ENCODE peak calls at places on chromosome 17, in four cellular contexts. W, M, L and X are unnamed samples. For H3K9me3, the result is how much of the 10 kb centered on the place peaks cover.

GRCh38 chr17:15981208-15981607 is 18.3 kb downstream of the ZSWIM7 start:
- DNase-seq in W (no peak), M (no peak), L (no peak), X (no peak)

GRCh38 chr17:50147841-50148225 is 2.6 kb downstream of the PPP1R9B start:
- DNase-seq in W (peak), M (no peak), L (peak), X (no peak)

GRCh38 chr17:71412803-71413202 is 708.0 kb upstream of the SOX9 start:
- DNase-seq in W (peak), M (no peak), L (no peak), X (no peak)

GRCh38 chr17:76383645-76384221 is 676 bp upstream of the SPHK1 start:
- DNase-seq in W (peak), M (peak), L (peak), X (no peak)

GRCh38 chr17:47733047-47733413 is at the start of gene TBX21:
- DNase-seq in W (peak), M (peak), L (peak), X (peak)

GRCh38 chr17:61312406-61313295 is 87.0 kb upstream of the TBX2 start:
- DNase-seq in W (no peak), M (no peak), L (no peak), X (no peak)

GRCh38 chr17:34391241-34391640 is 28.2 kb upstream of the CCL1 start:
- DNase-seq in W (no peak), M (no peak), L (no peak), X (no peak)

GRCh38 chr17:45430738-45431530 is 1.7 kb downstream of the ARHGAP27 start:
- DNase-seq in W (peak), M (peak), L (peak), X (no peak)

GRCh38 chr17:67374329-67375053 is 2.6 kb upstream of the PITPNC1 start:
- DNase-seq in W (peak), M (peak), L (peak), X (peak)

GRCh38 chr17:58120195-58120822 is 27.9 kb upstream of the OR4D1 start:
- DNase-seq in W (peak), M (peak), L (peak), X (peak)

GRCh38 chr17:19407601-19408380 is 3.2 kb upstream of the RNF112 start:
- DNase-seq in W (no peak), M (no peak), L (no peak), X (no peak)

GRCh38 chr17:28346746-28347246 is 10.5 kb downstream of the POLDIP2 start:
- DNase-seq in W (no peak), M (no peak), L (no peak), X (no peak)

GRCh38 chr17:66415366-66416206 is 113.2 kb downstream of the PRKCA start:
- DNase-seq in W (no peak), M (no peak), L (no peak), X (no peak)

GRCh38 chr17:40070895-40071719 is 8.3 kb downstream of the THRA start:
- DNase-seq in W (peak), M (no peak), L (peak), X (no peak)

GRCh38 chr17:42674755-42675347 is 1.9 kb downstream of the PLEKHH3 start:
- DNase-seq in W (no peak), M (no peak), L (peak), X (no peak)

GRCh38 chr17:17350491-17351355 is 47.5 kb downstream of the NT5M start:
- DNase-seq in W (peak), M (no peak), L (no peak), X (no peak)

GRCh38 chr17:50270430-50271172 is 3.7 kb upstream of the TMEM92 start:
- DNase-seq in W (peak), M (no peak), L (peak), X (no peak)

GRCh38 chr17:42535400-42536047 is 517 bp upstream of the NAGLU start:
- DNase-seq in W (no peak), M (no peak), L (no peak), X (no peak)

GRCh38 chr17:49365667-49366066 is 3.6 kb upstream of the ZNF652 start:
- DNase-seq in W (peak), M (peak), L (no peak), X (no peak)

GRCh38 chr17:10290046-10290445 is 82.8 kb downstream of the MYH13 start:
- DNase-seq in W (peak), M (no peak), L (no peak), X (no peak)

GRCh38 chr17:47273245-47273644 is 19.6 kb downstream of the ITGB3 start:
- DNase-seq in W (no peak), M (no peak), L (no peak), X (no peak)

GRCh38 chr17:20142268-20142667 is 133.1 kb downstream of the SPECC1 start:
- DNase-seq in W (no peak), M (no peak), L (no peak), X (no peak)

GRCh38 chr17:9022553-9023388 is 1.5 kb downstream of the NTN1 start:
- DNase-seq in W (peak), M (no peak), L (no peak), X (no peak)

GRCh38 chr17:51869387-51869786 is 289.1 kb downstream of the CA10 start:
- DNase-seq in W (peak), M (no peak), L (no peak), X (no peak)

GRCh38 chr17:41464173-41464572 is 3.0 kb downstream of the KRT32 start:
- DNase-seq in W (peak), M (no peak), L (no peak), X (no peak)

GRCh38 chr17:66304304-66305174 is 2.1 kb downstream of the PRKCA start:
- DNase-seq in W (peak), M (no peak), L (peak), X (no peak)

GRCh38 chr17:48025904-48026502 is 11.6 kb downstream of the COPZ2 start:
- DNase-seq in W (peak), M (no peak), L (no peak), X (no peak)

GRCh38 chr17:30395398-30396022 is 16.8 kb downstream of the CPD start:
- DNase-seq in W (no peak), M (no peak), L (no peak), X (no peak)

GRCh38 chr17:7263071-7263800 is 958 bp upstream of the CLDN7 start:
- DNase-seq in W (no peak), M (no peak), L (peak), X (no peak)

GRCh38 chr17:65261152-65261551 is 124.0 kb downstream of the RGS9 start:
- DNase-seq in W (no peak), M (no peak), L (no peak), X (no peak)

GRCh38 chr17:20935740-20936139 is 107.1 kb downstream of the USP22 start:
- DNase-seq in W (peak), M (no peak), L (no peak), X (no peak)

GRCh38 chr17:63700528-63701441 is 860 bp upstream of the LIMD2 start:
- DNase-seq in W (peak), M (peak), L (peak), X (peak)

GRCh38 chr17:34997355-34997862 is 17.1 kb downstream of the LIG3 start:
- DNase-seq in W (no peak), M (no peak), L (peak), X (no peak)

GRCh38 chr17:47785538-47786123 is 36.0 kb downstream of the OSBPL7 start:
- DNase-seq in W (peak), M (no peak), L (no peak), X (no peak)

GRCh38 chr17:5181509-5182305 is 10.0 kb downstream of the ZNF594 start:
- DNase-seq in W (no peak), M (no peak), L (no peak), X (no peak)
- H3K9me3 ChIP-seq in W (under half), M (half or more), L (half or more), X (under half)

GRCh38 chr17:72458301-72458700 is 337.5 kb downstream of the SOX9 start:
- DNase-seq in W (no peak), M (no peak), L (no peak), X (no peak)
- H3K9me3 ChIP-seq in W (under half), M (under half), L (under half), X (under half)

DNA sequence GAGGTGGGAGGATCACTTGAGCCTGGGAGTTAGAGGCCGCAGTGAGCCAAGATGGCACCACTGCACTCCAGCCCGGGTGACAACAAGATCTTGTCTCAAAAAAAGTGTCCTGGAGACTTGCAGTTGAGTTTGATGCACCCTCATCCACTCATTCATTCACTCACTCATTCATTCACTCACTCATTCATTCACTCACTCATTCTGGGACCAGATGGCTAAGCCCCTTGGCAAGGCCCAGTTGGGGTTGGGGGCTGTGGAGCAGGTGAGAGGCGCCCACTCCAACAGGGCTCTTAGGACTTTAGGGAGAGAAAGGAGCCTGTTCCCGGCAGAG is 1.1 kb upstream of the AATK start:
- DNase-seq in W (no peak), M (no peak), L (no peak), X (no peak)
- H3K9me3 ChIP-seq in W (under half), M (under half), L (under half), X (under half)

GRCh38 chr17:78275355-78275754 is 43.9 kb downstream of the TMEM235 start:
- DNase-seq in W (no peak), M (no peak), L (no peak), X (no peak)
- H3K9me3 ChIP-seq in W (under half), M (under half), L (under half), X (under half)

DNA sequence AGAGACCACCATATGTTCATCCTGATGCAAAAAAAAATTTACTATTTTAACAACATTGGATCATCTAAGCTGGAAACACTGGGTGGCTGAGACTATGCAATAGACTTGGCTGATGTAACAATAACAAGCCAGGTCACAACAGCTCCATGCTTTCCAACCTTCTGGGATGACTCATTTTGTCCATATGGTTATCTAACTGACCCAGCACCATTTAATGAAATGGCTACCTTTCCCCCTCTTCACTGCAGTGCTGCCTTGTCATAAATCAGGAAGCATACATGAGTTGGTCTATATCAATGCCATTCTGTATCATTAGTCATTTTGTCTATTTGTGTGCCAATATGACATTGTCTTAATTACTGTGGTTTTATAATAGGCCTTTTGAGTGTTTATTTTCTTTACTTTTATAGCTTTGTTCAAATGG is 217.6 kb upstream of the KCNJ16 start:
- DNase-seq in W (peak), M (no peak), L (no peak), X (no peak)
- H3K9me3 ChIP-seq in W (under half), M (under half), L (under half), X (under half)

DNA sequence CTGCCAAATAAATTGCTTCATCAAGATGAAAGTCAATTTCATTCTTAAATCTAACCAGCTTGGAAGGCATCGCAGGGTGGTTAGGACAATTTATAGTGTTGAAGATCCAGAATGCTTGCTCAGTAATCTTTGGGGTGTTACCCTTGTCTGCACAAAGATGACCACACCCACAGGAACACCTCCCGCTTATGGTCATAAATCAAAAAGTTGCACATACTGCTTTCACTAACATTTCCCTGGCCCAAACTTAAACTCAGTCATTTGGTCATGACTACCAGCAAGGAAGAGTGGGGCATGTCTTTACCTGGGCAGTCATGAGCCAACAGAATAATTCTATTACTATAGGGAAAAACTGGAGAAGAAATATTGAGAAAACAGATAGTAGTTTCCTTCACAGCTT is 57.6 kb upstream of the KIF2B start:
- DNase-seq in W (no peak), M (no peak), L (no peak), X (no peak)
- H3K9me3 ChIP-seq in W (under half), M (under half), L (under half), X (under half)

DNA sequence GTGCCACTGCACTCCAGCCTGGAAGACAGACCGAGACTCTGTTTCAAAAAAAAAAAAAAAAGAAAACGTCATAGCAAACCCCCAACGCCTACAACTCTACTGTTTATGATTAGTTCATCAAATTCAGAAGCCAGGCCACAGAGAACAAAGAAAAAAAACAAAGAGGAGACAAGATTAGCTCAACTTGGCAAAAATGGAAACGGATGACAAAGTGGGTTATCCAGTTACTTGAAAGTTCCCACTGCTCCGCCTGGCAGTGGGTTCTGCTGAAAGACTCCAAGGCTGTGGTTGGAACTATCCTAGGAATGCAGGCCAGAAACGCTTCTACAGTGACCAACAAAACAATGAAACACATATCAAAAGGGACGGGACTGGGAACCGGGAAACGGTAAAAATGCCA is 53.1 kb downstream of the MRM3 start:
- DNase-seq in W (peak), M (no peak), L (no peak), X (no peak)
- H3K9me3 ChIP-seq in W (under half), M (under half), L (under half), X (under half)

GRCh38 chr17:5182597-5183409 is 8.9 kb downstream of the ZNF594 start:
- DNase-seq in W (no peak), M (no peak), L (no peak), X (no peak)
- H3K9me3 ChIP-seq in W (under half), M (half or more), L (half or more), X (under half)

GRCh38 chr17:72879877-72880276 is 212.6 kb downstream of the SLC39A11 start:
- DNase-seq in W (no peak), M (no peak), L (no peak), X (no peak)
- H3K9me3 ChIP-seq in W (under half), M (under half), L (under half), X (under half)